ENCODE peak calls at places on chromosome 18, in four cellular contexts. One of them, this sample, is unnamed.

GRCh38 chr18:54416459-54416858 is 58.8 kb downstream of the C18orf54 start:
- DNase-seq in HepG2: no peak
- DNase-seq in GM12878: no peak
- DNase-seq in K562: no peak
- DNase-seq in this sample: no peak

GRCh38 chr18:44812426-44812825 is 131.7 kb downstream of the SETBP1 start:
- DNase-seq in HepG2: no peak
- DNase-seq in GM12878: no peak
- DNase-seq in K562: no peak
- DNase-seq in this sample: no peak

GRCh38 chr18:63057707-63058106 is 261.9 kb downstream of the BCL2 start:
- DNase-seq in HepG2: no peak
- DNase-seq in GM12878: no peak
- DNase-seq in K562: no peak
- DNase-seq in this sample: no peak

GRCh38 chr18:11733031-11733430 is 44.0 kb downstream of the GNAL start:
- DNase-seq in HepG2: peak
- DNase-seq in GM12878: no peak
- DNase-seq in K562: peak
- DNase-seq in this sample: peak

GRCh38 chr18:60372598-60372997 is at the start of gene MC4R:
- DNase-seq in HepG2: no peak
- DNase-seq in GM12878: no peak
- DNase-seq in K562: no peak
- DNase-seq in this sample: no peak

GRCh38 chr18:61398961-61399632 is 65.9 kb downstream of the CDH20 start:
- DNase-seq in HepG2: no peak
- DNase-seq in GM12878: no peak
- DNase-seq in K562: no peak
- DNase-seq in this sample: no peak

GRCh38 chr18:70672581-70672980 is 383.7 kb downstream of the SOCS6 start:
- DNase-seq in HepG2: no peak
- DNase-seq in GM12878: no peak
- DNase-seq in K562: no peak
- DNase-seq in this sample: no peak

GRCh38 chr18:46756172-46756558 is 688 bp downstream of the ST8SIA5 start:
- DNase-seq in HepG2: no peak
- DNase-seq in GM12878: no peak
- DNase-seq in K562: no peak
- DNase-seq in this sample: no peak

GRCh38 chr18:55275042-55275897 is 312.7 kb downstream of the TCF4 start:
- DNase-seq in HepG2: no peak
- DNase-seq in GM12878: no peak
- DNase-seq in K562: no peak
- DNase-seq in this sample: no peak

GRCh38 chr18:41144444-41144843 is 810.6 kb upstream of the PIK3C3 start:
- DNase-seq in HepG2: no peak
- DNase-seq in GM12878: no peak
- DNase-seq in K562: no peak
- DNase-seq in this sample: no peak

GRCh38 chr18:45617284-45617683 is 2.0 kb downstream of the SLC14A2 start:
- DNase-seq in HepG2: no peak
- DNase-seq in GM12878: no peak
- DNase-seq in K562: no peak
- DNase-seq in this sample: no peak

GRCh38 chr18:75915941-75916640 is 488.6 kb upstream of the SMIM21 start:
- DNase-seq in HepG2: no peak
- DNase-seq in GM12878: no peak
- DNase-seq in K562: peak
- DNase-seq in this sample: peak

GRCh38 chr18:77071711-77072292 is 60.8 kb downstream of the MBP start:
- DNase-seq in HepG2: no peak
- DNase-seq in GM12878: no peak
- DNase-seq in K562: no peak
- DNase-seq in this sample: no peak

GRCh38 chr18:7467708-7468466 is 99.2 kb upstream of the PTPRM start:
- DNase-seq in HepG2: peak
- DNase-seq in GM12878: no peak
- DNase-seq in K562: peak
- DNase-seq in this sample: no peak

GRCh38 chr18:3889803-3890202 is 439.8 kb downstream of the TGIF1 start:
- DNase-seq in HepG2: peak
- DNase-seq in GM12878: no peak
- DNase-seq in K562: no peak
- DNase-seq in this sample: no peak

GRCh38 chr18:10524507-10525425 is 1.1 kb upstream of the NAPG start:
- DNase-seq in HepG2: peak
- DNase-seq in GM12878: no peak
- DNase-seq in K562: no peak
- DNase-seq in this sample: no peak

GRCh38 chr18:46264255-46264654 is 160.1 kb downstream of the HAUS1 start:
- DNase-seq in HepG2: peak
- DNase-seq in GM12878: no peak
- DNase-seq in K562: peak
- DNase-seq in this sample: no peak

GRCh38 chr18:57814555-57814954 is 11.4 kb upstream of the ATP8B1 start:
- DNase-seq in HepG2: no peak
- DNase-seq in GM12878: no peak
- DNase-seq in K562: no peak
- DNase-seq in this sample: no peak

GRCh38 chr18:28045176-28045810 is 131.6 kb downstream of the CDH2 start:
- DNase-seq in HepG2: no peak
- DNase-seq in GM12878: no peak
- DNase-seq in K562: no peak
- DNase-seq in this sample: no peak

GRCh38 chr18:26911840-26912239 is 46.3 kb upstream of the AQP4 start:
- DNase-seq in HepG2: no peak
- DNase-seq in GM12878: no peak
- DNase-seq in K562: no peak
- DNase-seq in this sample: no peak

GRCh38 chr18:56186319-56186718 is 452.1 kb downstream of the TXNL1 start:
- DNase-seq in HepG2: no peak
- DNase-seq in GM12878: no peak
- DNase-seq in K562: no peak
- DNase-seq in this sample: no peak

GRCh38 chr18:73118121-73118816 is 250.5 kb upstream of the NETO1 start:
- DNase-seq in HepG2: no peak
- DNase-seq in GM12878: no peak
- DNase-seq in K562: no peak
- DNase-seq in this sample: no peak

GRCh38 chr18:76932026-76932819 is 109.9 kb downstream of the ZNF236 start:
- DNase-seq in HepG2: no peak
- DNase-seq in GM12878: no peak
- DNase-seq in K562: no peak
- DNase-seq in this sample: no peak

GRCh38 chr18:62175521-62175920 is 11.3 kb downstream of the PIGN start:
- DNase-seq in HepG2: no peak
- DNase-seq in GM12878: no peak
- DNase-seq in K562: no peak
- DNase-seq in this sample: no peak

GRCh38 chr18:61664413-61665084 is 228.3 kb downstream of the RNF152 start:
- DNase-seq in HepG2: no peak
- DNase-seq in GM12878: no peak
- DNase-seq in K562: no peak
- DNase-seq in this sample: no peak

GRCh38 chr18:26227051-26227672 is 917 bp downstream of the TAF4B start:
- DNase-seq in HepG2: no peak
- DNase-seq in GM12878: no peak
- DNase-seq in K562: no peak
- DNase-seq in this sample: peak

GRCh38 chr18:50982086-50982801 is 14.4 kb downstream of the ELAC1 start:
- DNase-seq in HepG2: no peak
- DNase-seq in GM12878: no peak
- DNase-seq in K562: no peak
- DNase-seq in this sample: no peak
- TF ChIP-seq NR2C2 in HepG2: no peak
- TF ChIP-seq NR2C2 in GM12878: no peak
- TF ChIP-seq NR2C2 in K562: no peak
- TF ChIP-seq NR2C2 in this sample: no peak

GRCh38 chr18:58862851-58863538 is 1.7 kb upstream of the ZNF532 start:
- DNase-seq in HepG2: no peak
- DNase-seq in GM12878: no peak
- DNase-seq in K562: no peak
- DNase-seq in this sample: no peak

GRCh38 chr18:58861853-58862252 is 2.8 kb upstream of the ZNF532 start:
- DNase-seq in HepG2: no peak
- DNase-seq in GM12878: no peak
- DNase-seq in K562: no peak
- DNase-seq in this sample: no peak

GRCh38 chr18:58862404-58862803 is 2.3 kb upstream of the ZNF532 start:
- DNase-seq in HepG2: no peak
- DNase-seq in GM12878: no peak
- DNase-seq in K562: no peak
- DNase-seq in this sample: no peak

GRCh38 chr18:58865009-58865345 is 300 bp downstream of the ZNF532 start:
- DNase-seq in HepG2: no peak
- DNase-seq in GM12878: no peak
- DNase-seq in K562: no peak
- DNase-seq in this sample: no peak

GRCh38 chr18:58863539-58864145 is 1.0 kb upstream of the ZNF532 start:
- DNase-seq in HepG2: no peak
- DNase-seq in GM12878: no peak
- DNase-seq in K562: no peak
- DNase-seq in this sample: peak
- TF ChIP-seq NR2C2 in HepG2: no peak
- TF ChIP-seq NR2C2 in GM12878: no peak
- TF ChIP-seq NR2C2 in K562: no peak
- TF ChIP-seq NR2C2 in this sample: no peak

DNA sequence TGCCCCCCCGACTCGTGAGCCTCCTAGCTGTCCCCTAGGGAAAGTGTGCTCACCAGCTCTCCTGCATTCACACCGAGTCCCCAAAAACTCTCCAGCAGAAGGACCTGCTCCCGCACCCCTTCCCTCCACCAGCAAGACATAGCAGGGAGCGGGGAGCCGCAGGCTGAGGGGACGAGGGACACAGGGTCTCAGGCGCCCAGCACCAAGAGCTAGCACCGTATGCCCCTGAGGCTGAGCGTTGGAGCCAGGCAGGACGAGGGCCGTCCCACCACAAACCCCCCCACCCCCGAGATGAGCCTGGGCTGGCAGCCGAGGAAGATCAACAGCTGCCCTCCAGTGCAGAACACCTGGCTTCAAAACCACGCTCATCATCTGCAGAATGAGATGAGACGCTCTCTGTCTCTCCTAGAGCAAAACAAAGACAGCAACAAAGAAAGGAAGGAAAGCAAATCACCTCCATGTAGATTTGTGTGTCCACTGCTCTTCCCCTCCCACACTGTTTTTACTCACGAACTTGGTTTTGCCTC is 39.8 kb upstream of the SALL3 start:
- DNase-seq in HepG2: no peak
- DNase-seq in GM12878: no peak
- DNase-seq in K562: no peak
- DNase-seq in this sample: no peak
- TF ChIP-seq NR2C2 in HepG2: no peak
- TF ChIP-seq NR2C2 in GM12878: no peak
- TF ChIP-seq NR2C2 in K562: no peak
- TF ChIP-seq NR2C2 in this sample: no peak

DNA sequence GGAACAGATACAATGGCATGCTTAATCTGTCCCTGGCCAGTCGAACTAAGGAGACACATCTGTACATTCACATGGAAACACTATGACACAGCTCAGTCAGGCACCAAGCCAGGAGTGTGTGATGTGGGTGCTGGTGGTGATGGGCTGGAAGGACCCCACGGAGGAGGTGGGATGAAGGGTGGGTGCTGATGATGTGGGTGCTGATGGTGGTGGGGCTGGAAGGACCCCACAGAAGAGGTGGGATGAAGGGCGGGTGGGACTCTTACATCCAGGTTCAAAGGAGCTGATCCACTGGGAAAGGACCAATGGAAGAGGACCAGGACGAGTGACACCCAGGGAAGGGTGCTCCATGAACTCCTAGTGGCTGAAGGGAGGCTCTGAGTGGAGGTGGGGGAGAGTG is 34.8 kb upstream of the ACAA2 start:
- DNase-seq in HepG2: no peak
- DNase-seq in GM12878: no peak
- DNase-seq in K562: no peak
- DNase-seq in this sample: no peak
- TF ChIP-seq NR2C2 in HepG2: no peak
- TF ChIP-seq NR2C2 in GM12878: no peak
- TF ChIP-seq NR2C2 in K562: no peak
- TF ChIP-seq NR2C2 in this sample: no peak

DNA sequence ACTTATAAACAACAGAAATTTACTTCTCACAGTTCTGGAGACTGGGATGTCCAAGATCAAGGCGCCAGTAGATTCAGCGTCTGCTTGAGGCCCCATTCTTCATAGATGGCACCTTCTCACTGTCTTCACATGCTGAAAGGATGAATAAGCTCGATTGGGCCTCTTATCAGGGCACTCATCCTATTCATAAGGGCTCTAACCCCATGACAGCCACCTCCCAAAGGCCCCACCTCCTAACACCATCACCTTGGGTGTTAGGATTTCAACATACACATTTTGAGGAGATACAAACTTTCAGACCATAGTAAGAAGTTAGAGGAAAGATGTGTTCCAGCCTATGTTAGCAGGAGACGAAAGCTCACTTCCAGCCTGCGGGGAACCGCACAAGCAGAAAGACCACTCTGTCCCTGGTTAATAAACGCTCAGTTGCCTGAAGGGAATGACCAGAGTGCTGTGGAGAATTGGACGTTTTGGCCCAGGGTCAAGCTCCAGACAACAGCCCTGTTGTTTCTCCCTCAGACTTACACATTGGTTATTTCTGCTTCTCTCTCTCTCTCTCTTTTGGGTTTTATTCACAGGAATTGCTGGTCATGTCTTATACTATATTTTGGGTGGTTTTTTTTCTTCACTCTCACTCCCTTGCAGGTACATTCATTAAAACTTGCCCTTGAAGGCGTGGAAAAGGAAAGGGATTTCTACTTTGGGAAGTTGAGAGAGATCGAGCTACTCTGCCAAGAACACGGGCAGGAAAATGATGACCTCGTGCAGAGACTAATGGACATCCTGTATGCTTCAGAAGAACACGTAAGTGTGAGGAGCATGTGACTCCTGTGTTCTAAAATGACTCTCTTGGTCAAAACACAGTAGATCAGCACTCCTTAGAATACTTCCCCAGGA is 90.4 kb downstream of the MAPRE2 start:
- DNase-seq in HepG2: no peak
- DNase-seq in GM12878: no peak
- DNase-seq in K562: no peak
- DNase-seq in this sample: no peak
- TF ChIP-seq NR2C2 in HepG2: no peak
- TF ChIP-seq NR2C2 in GM12878: no peak
- TF ChIP-seq NR2C2 in K562: no peak
- TF ChIP-seq NR2C2 in this sample: no peak

This sample was measured in WTC11.